ENCODE peak calls at places on chromosomes 6 and 20, in four cellular contexts. L, R, Y and Z are unnamed samples. For H3K27me3, the result is how much of the 10 kb centered on the place peaks cover.

GRCh38 chr6:19712998-19713397 is 124.2 kb upstream of the ID4 start:
- DNase-seq in Y (no peak), L (no peak), R (no peak), Z (no peak)

GRCh38 chr6:144581807-144582537 is 296.8 kb downstream of the UTRN start:
- DNase-seq in R (no peak), L (peak), Y (no peak), Z (peak)

GRCh38 chr6:104929348-104929747 is 27.6 kb upstream of the LIN28B start:
- DNase-seq in L (no peak), R (no peak), Y (no peak), Z (no peak)

GRCh38 chr20:54061106-54061881 is 9.1 kb downstream of the BCAS1 start:
- DNase-seq in L (peak), Y (no peak), R (no peak), Z (peak)

GRCh38 chr20:46311039-46311650 is 2.8 kb upstream of the CDH22 start:
- DNase-seq in R (no peak), Y (no peak), L (no peak), Z (no peak)

GRCh38 chr6:119676230-119676629 is 326.7 kb upstream of the MAN1A1 start:
- DNase-seq in Y (no peak), L (peak), R (no peak), Z (no peak)

GRCh38 chr6:5749666-5750215 is 257.0 kb downstream of the NRN1 start:
- DNase-seq in R (no peak), Y (no peak), L (no peak), Z (no peak)

GRCh38 chr20:57150559-57150958 is 115.9 kb downstream of the BMP7 start:
- DNase-seq in R (no peak), Y (no peak), L (no peak), Z (no peak)

GRCh38 chr6:112330071-112330876 is 16.9 kb upstream of the RFPL4B start:
- DNase-seq in Y (peak), L (peak), R (no peak), Z (no peak)

GRCh38 chr20:6440087-6440799 is 317.4 kb upstream of the FERMT1 start:
- DNase-seq in Y (no peak), R (no peak), L (no peak), Z (no peak)

GRCh38 chr20:31494131-31494530 is 19.0 kb downstream of the REM1 start:
- DNase-seq in Y (peak), R (no peak), L (peak), Z (no peak)

GRCh38 chr20:3102575-3103368 is 18.2 kb upstream of the AVP start:
- DNase-seq in R (no peak), L (no peak), Y (no peak), Z (no peak)

GRCh38 chr20:49784291-49784690 is 28.3 kb upstream of the SLC9A8 start:
- DNase-seq in Y (no peak), R (no peak), L (no peak), Z (no peak)

GRCh38 chr6:17998003-17998402 is 10.6 kb upstream of the KIF13A start:
- DNase-seq in L (no peak), Y (no peak), R (no peak), Z (no peak)

GRCh38 chr6:28489366-28490190 is 26.0 kb downstream of the GPX6 start:
- DNase-seq in L (peak), R (no peak), Y (peak), Z (peak)

GRCh38 chr6:28486988-28487742 is 28.4 kb downstream of the GPX6 start:
- DNase-seq in R (no peak), Y (no peak), L (no peak), Z (no peak)

GRCh38 chr6:28488916-28489365 is 26.7 kb downstream of the GPX6 start:
- DNase-seq in R (no peak), Y (peak), L (peak), Z (peak)

GRCh38 chr6:28491984-28492317 is 23.6 kb downstream of the GPX6 start:
- DNase-seq in Y (no peak), L (no peak), R (no peak), Z (no peak)

DNA sequence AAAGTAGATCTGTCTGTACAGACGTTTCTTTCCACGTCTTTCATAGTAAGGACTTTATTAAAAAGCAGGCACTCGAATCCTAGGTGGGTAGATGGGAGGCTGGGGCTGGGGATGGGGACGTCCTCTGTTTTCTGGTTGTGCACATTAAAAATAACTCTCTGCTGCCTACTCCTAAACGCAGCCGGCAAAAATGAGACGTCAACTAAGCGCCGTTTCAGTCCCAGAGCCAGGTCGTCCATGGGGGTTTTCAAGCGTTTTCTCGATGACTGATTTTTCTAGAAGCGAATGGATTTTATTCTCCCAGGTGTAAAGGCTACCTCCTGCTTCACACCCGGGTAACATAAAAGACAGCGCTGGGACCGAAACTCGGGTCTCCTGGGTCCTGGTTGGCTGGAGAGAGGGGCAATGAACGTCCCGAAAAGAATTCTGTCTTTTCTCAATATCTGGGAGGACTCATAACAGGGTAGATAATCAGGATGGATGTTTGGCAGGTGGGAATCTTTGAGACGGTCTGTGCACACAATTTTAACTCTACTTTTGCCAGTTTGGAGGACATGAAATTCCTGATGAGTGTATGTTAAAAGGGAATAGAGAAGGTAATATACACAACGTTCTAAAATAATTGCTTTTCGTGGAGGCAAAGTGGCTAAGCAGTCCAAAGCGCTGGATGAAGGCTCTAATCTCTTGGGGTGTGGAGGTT is 25.3 kb downstream of the GPX6 start:
- DNase-seq in L (no peak), Y (no peak), R (no peak), Z (peak)
- H3K27me3 ChIP-seq in L (under half), Y (under half), R (under half), Z (under half)

GRCh38 chr6:131948692-131949614 is 2.2 kb downstream of the CCN2 start:
- DNase-seq in R (no peak), L (peak), Y (peak), Z (peak)
- H3K27ac ChIP-seq in R (peak), L (peak), Y (no peak), Z (peak)

DNA sequence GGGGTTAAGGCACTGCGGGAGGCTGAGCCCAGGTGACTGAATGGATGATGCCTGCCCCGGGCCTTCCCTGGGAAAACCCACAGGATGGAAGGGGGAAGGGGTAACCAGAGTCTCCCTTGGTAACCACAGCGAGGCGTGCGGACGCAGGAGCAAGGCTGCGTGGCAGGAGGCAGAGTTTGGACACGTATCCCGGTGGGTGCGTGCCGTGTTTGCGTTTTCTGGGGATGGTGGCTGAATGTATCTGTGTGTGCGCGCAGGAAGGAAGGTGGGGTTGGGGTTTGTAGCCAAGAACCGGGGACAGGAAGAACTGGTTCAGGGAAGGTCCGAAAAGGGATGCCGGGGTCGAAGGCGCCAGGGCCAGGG is 1.8 kb downstream of the MDGA1 start:
- DNase-seq in L (peak), R (no peak), Y (no peak), Z (no peak)
- H3K27me3 ChIP-seq in L (under half), R (under half), Y (under half), Z (under half)

GRCh38 chr6:48535569-48535968 is 424.6 kb upstream of the PTCHD4 start:
- DNase-seq in Y (peak), R (no peak), L (peak), Z (peak)
- H3K27ac ChIP-seq in Y (no peak), R (no peak), L (no peak), Z (no peak)

GRCh38 chr6:44284119-44284518 is 13.9 kb downstream of the TMEM151B start:
- DNase-seq in L (no peak), R (no peak), Y (no peak), Z (no peak)
- H3K27me3 ChIP-seq in L (half or more), R (under half), Y (half or more), Z (under half)

GRCh38 chr6:121485359-121485809 is 49.9 kb downstream of the GJA1 start:
- DNase-seq in R (no peak), Y (no peak), L (peak), Z (no peak)
- H3K27ac ChIP-seq in R (no peak), Y (no peak), L (no peak), Z (no peak)

GRCh38 chr20:13147071-13147961 is 73.8 kb upstream of the ISM1 start:
- DNase-seq in R (no peak), Y (no peak), L (no peak), Z (no peak)

GRCh38 chr20:13149371-13149770 is 71.7 kb upstream of the ISM1 start:
- DNase-seq in Y (no peak), R (no peak), L (no peak), Z (no peak)

GRCh38 chr20:13147971-13148370 is 73.1 kb upstream of the ISM1 start:
- DNase-seq in L (no peak), R (no peak), Y (no peak), Z (no peak)

GRCh38 chr20:13148402-13148801 is 72.7 kb upstream of the ISM1 start:
- DNase-seq in Y (no peak), R (no peak), L (no peak), Z (no peak)

GRCh38 chr20:13148961-13149360 is 72.1 kb upstream of the ISM1 start:
- DNase-seq in L (no peak), Y (no peak), R (no peak), Z (no peak)
- H3K27me3 ChIP-seq in L (under half), Y (under half), R (under half), Z (under half)

GRCh38 chr6:41608443-41609151 is 29.7 kb upstream of the MDFI start:
- DNase-seq in Y (no peak), R (no peak), L (no peak), Z (no peak)

GRCh38 chr6:41607736-41608135 is 30.5 kb upstream of the MDFI start:
- DNase-seq in R (no peak), Y (no peak), L (no peak), Z (no peak)

GRCh38 chr6:41605649-41606048 is 32.6 kb upstream of the MDFI start:
- DNase-seq in R (no peak), Y (no peak), L (no peak), Z (no peak)

GRCh38 chr6:41604006-41604405 is 34.3 kb upstream of the MDFI start:
- DNase-seq in L (no peak), Y (no peak), R (no peak), Z (no peak)

GRCh38 chr6:41607036-41607435 is 31.2 kb upstream of the MDFI start:
- DNase-seq in R (no peak), Y (no peak), L (no peak), Z (no peak)
- H3K27ac ChIP-seq in R (no peak), Y (no peak), L (no peak), Z (no peak)